ENCODE peak calls at places on chromosomes 12 and 14, in seven cellular contexts. R, S, O, V, G, E and M are unnamed samples.
A peak's percentile ranks its signal among the peaks of the same experiment; 100 is the strongest.

GRCh38 chr12:6074979-6075585 is 49.4 kb downstream of the VWF start:
- DNase-seq in E (no peak), G (no peak), R (no peak), V (peak; percentile 33), S (no peak), O (no peak), M (no peak)

GRCh38 chr12:124730455-124730932 is 133.2 kb downstream of the SCARB1 start:
- DNase-seq in R (peak; percentile 45), V (peak; percentile 58), S (no peak), O (peak; percentile 90), E (peak; percentile 29), G (no peak), M (no peak)

GRCh38 chr14:94540031-94540794 is 21.0 kb upstream of the SERPINA4 start:
- DNase-seq in E (no peak), G (no peak), R (no peak), S (no peak), V (no peak), O (no peak), M (peak; percentile 51)

GRCh38 chr14:39957987-39958386 is 525.8 kb upstream of the FBXO33 start:
- DNase-seq in O (no peak), E (no peak), V (no peak), S (no peak), G (no peak), R (no peak), M (no peak)

GRCh38 chr12:32736445-32736844 is 19.3 kb downstream of the YARS2 start:
- DNase-seq in O (no peak), V (no peak), S (no peak), R (no peak), G (no peak), E (no peak), M (no peak)

GRCh38 chr14:21163721-21164120 is 7.9 kb upstream of the OR5AU1 start:
- DNase-seq in E (no peak), R (no peak), O (no peak), G (no peak), S (no peak), V (no peak), M (no peak)

GRCh38 chr12:125203145-125203765 is 138.0 kb downstream of the AACS start:
- DNase-seq in E (peak; percentile 30), V (no peak), R (no peak), O (no peak), S (no peak), G (no peak), M (no peak)

GRCh38 chr12:48980389-48980952 is 2.3 kb downstream of the WNT1 start:
- DNase-seq in G (no peak), O (no peak), S (no peak), E (no peak), R (peak; percentile 53), V (no peak), M (no peak)

GRCh38 chr14:21987937-21988336 is 314.3 kb upstream of the OR4E1 start:
- DNase-seq in V (no peak), S (no peak), R (peak; percentile 77), G (no peak), E (peak; percentile 49), O (no peak), M (peak; percentile 47)

GRCh38 chr12:58888131-58888783 is 32.0 kb downstream of the LRIG3 start:
- DNase-seq in S (peak; percentile 44), G (no peak), O (peak; percentile 75), E (peak; percentile 92), R (peak; percentile 12), V (peak; percentile 37), M (peak; percentile 16)

GRCh38 chr14:86038401-86038985 is 508.5 kb downstream of the FLRT2 start:
- DNase-seq in V (peak; percentile 48), R (peak; percentile 77), S (peak; percentile 20), E (peak; percentile 45), G (peak; percentile 30), O (no peak), M (peak; percentile 38)

GRCh38 chr12:117878598-117878997 is 90.2 kb downstream of the KSR2 start:
- DNase-seq in O (no peak), R (no peak), V (no peak), E (no peak), S (no peak), G (no peak), M (no peak)

GRCh38 chr12:28988384-28988704 is 160.7 kb upstream of the FAR2 start:
- DNase-seq in E (no peak), V (no peak), S (no peak), G (no peak), R (no peak), O (no peak), M (no peak)

GRCh38 chr12:21336656-21337055 is 1.9 kb upstream of the SLCO1A2 start:
- DNase-seq in O (no peak), V (no peak), E (no peak), S (no peak), R (no peak), G (no peak), M (no peak)

DNA sequence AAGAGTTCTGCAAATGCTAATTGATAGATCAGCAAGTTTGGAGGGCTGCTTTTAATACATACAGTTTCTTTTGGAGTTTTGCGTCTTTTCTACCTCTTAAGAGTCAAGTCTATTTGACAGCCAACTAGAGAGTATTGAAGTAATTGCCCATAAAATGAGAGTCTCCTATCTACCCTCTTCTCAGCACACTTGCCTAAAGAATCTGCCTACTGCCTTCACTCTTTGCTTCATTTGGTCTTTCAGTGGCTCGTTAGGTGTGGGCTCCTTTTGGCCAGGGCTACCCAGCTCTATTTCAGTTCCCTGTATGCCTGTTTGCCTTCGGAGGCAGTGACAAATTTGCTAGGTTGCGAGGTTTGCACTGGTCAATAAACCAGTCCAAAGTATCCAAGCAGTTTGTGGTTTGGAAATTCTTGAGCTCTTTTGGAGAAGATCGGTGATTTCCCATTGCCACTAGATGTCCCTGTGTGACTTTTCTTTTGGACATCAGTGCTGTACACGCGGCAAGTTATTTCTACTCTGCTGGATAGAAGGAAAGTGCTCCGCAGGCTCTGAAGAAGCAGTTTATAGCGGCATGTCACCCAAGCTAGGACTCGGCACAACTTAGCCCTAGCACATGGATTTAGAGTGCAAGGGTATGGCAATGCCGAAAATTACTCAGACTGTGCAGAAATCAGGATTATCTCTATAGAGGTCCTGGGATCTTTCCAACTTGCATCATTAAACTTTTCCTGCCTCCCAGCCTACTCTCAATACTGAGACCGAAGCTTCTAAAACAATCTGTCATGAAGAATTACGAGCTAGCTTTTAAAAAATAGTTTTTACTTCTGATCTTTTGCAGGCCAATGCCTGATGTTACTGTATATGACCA is 38.6 kb downstream of the MGST1 start:
- DNase-seq in E (peak; percentile 64), G (peak; percentile 36), V (peak; percentile 28), O (no peak), S (peak; percentile 22), R (peak; percentile 68), M (peak; percentile 51)
- TF ChIP-seq CTCF in E (peak; percentile 61), G (no peak), V (peak; percentile 38), O (peak; percentile 48), S (peak; percentile 31), R (peak; percentile 77), M (peak; percentile 56)

DNA sequence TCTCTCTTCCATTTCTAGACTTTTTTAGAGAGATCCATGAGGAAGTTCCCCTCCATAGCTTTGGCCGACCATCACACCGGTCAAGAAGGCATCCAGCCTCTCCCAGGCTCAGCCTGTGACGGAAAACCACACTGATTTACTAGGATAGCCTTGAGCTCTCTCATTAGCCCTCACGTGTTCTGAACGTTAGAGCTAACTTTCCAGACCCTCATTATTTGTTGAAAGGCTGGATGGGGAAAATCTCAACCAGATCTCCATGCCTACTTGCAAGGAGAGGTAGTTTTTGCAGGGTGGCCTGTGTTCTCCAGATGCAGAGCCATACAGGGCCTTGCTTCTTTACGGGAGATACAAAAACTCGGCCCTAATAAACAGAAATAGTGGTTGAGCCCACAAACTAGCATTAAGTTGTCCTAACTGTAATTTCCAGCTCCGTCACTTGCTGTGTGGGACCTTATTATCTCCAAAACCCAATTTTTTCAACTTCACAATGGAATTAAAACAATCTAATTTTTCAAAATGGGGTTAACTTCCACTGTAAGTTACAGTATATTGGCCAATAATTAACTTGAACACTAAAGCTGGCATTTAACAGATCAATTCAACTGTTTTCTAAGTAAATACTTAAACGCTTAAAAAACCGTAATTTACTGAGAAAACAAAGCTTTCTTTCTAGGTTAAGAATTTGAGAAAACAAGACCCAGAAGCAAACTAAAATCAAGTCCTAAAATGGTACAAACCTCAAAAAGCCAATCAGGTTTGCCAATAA is 65.3 kb downstream of the KLHL28 start:
- DNase-seq in R (no peak), V (no peak), G (no peak), E (no peak), O (no peak), S (no peak), M (no peak)
- H3K4me3 ChIP-seq in R (no peak overlapping the region), V (peak overlapping the region; percentile 81), G (peak overlapping the region; percentile 86), E (peak overlapping the region; percentile 1), O (peak overlapping the region; percentile 89), S (peak overlapping the region; percentile 77), M (no peak overlapping the region)

GRCh38 chr12:132033627-132034026 is 83.9 kb downstream of the EP400 start:
- DNase-seq in R (no peak), O (no peak), E (no peak), V (no peak), S (no peak), G (no peak), M (no peak)
- H3K36me3 ChIP-seq in R (no peaks in the 10 kb centered on the region), O (peaks cover 47% of the 10 kb centered on the region), E (peaks cover 34% of the 10 kb centered on the region), V (peaks cover 100% of the 10 kb centered on the region), S (peaks cover 87% of the 10 kb centered on the region), G (peaks cover 19% of the 10 kb centered on the region), M (peaks cover 62% of the 10 kb centered on the region)

GRCh38 chr12:2051700-2052625 is 824 bp upstream of the CACNA1C start:
- DNase-seq in S (no peak), V (no peak), R (peak; percentile 33), G (no peak), O (no peak), E (no peak), M (no peak)
- TF ChIP-seq CTCF in S (no peak), V (no peak), R (peak; percentile 4), G (no peak), O (no peak), E (no peak), M (no peak)

GRCh38 chr14:104977681-104978647 is at the start of gene AHNAK2:
- DNase-seq in V (peak; percentile 78), E (peak; percentile 70), S (peak; percentile 55), R (peak; percentile 94), O (peak; percentile 92), G (peak; percentile 74), M (peak; percentile 38)

GRCh38 chr14:104978774-104979691 is 859 bp upstream of the AHNAK2 start:
- DNase-seq in V (no peak), S (no peak), E (no peak), R (peak; percentile 9), O (peak; percentile 76), G (peak; percentile 17), M (no peak)

GRCh38 chr14:104975481-104976197 is 2.5 kb downstream of the AHNAK2 start:
- DNase-seq in G (no peak), S (no peak), O (peak; percentile 75), R (peak; percentile 15), E (no peak), V (no peak), M (no peak)

GRCh38 chr14:104976198-104977007 is 1.8 kb downstream of the AHNAK2 start:
- DNase-seq in V (peak; percentile 91), O (peak; percentile 95), R (peak; percentile 91), E (peak; percentile 78), G (peak; percentile 78), S (peak; percentile 75), M (peak; percentile 65)

GRCh38 chr14:104977008-104977680 is 1.0 kb downstream of the AHNAK2 start:
- DNase-seq in E (no peak), S (no peak), R (peak; percentile 6), O (peak; percentile 83), G (no peak), V (no peak), M (no peak)
- H3K4me3 ChIP-seq in E (peak overlapping the region; percentile 80), S (peak overlapping the region; percentile 60), R (no peak overlapping the region), O (peak overlapping the region; percentile 55), G (peak overlapping the region; percentile 39), V (peak overlapping the region; percentile 54), M (peak overlapping the region; percentile 48)